ENCODE peak calls at places on chromosomes 3 and 15, in nine cellular contexts. One of them, this sample, is unnamed.

GRCh38 chr3:55765906-55766701 is 279.0 kb upstream of the WNT5A start:
- DNase-seq in body of pancreas: peak; percentile 62
- DNase-seq in right lobe of liver: no peak
- DNase-seq in Caco-2: no peak
- DNase-seq in MCF 10A: no peak
- DNase-seq in fibroblast of mammary gland: no peak
- DNase-seq in GM12865: no peak
- DNase-seq in neural crest cell: no peak
- DNase-seq in uterus: no peak
- DNase-seq in this sample: no peak

GRCh38 chr15:62138124-62138523 is 27.0 kb downstream of the C2CD4B start:
- DNase-seq in GM12865: no peak
- DNase-seq in Caco-2: no peak
- DNase-seq in neural crest cell: no peak
- DNase-seq in right lobe of liver: no peak
- DNase-seq in MCF 10A: peak; percentile 86
- DNase-seq in fibroblast of mammary gland: peak; percentile 89
- DNase-seq in uterus: peak; percentile 32
- DNase-seq in body of pancreas: no peak
- DNase-seq in this sample: no peak

GRCh38 chr15:40702077-40702476 is 7.1 kb downstream of the RAD51 start:
- DNase-seq in neural crest cell: no peak
- DNase-seq in GM12865: peak; percentile 21
- DNase-seq in MCF 10A: no peak
- DNase-seq in fibroblast of mammary gland: peak; percentile 16
- DNase-seq in uterus: no peak
- DNase-seq in Caco-2: no peak
- DNase-seq in body of pancreas: no peak
- DNase-seq in right lobe of liver: no peak
- DNase-seq in this sample: no peak

GRCh38 chr3:178078933-178079332 is 457.3 kb upstream of the KCNMB2 start:
- DNase-seq in body of pancreas: peak; percentile 30
- DNase-seq in fibroblast of mammary gland: peak; percentile 68
- DNase-seq in uterus: no peak
- DNase-seq in MCF 10A: no peak
- DNase-seq in right lobe of liver: no peak
- DNase-seq in neural crest cell: no peak
- DNase-seq in GM12865: no peak
- DNase-seq in Caco-2: no peak
- DNase-seq in this sample: no peak

GRCh38 chr3:127678315-127678599 is 5.5 kb downstream of the ABTB1 start:
- DNase-seq in uterus: no peak
- DNase-seq in MCF 10A: no peak
- DNase-seq in Caco-2: no peak
- DNase-seq in GM12865: no peak
- DNase-seq in neural crest cell: no peak
- DNase-seq in right lobe of liver: no peak
- DNase-seq in fibroblast of mammary gland: no peak
- DNase-seq in body of pancreas: no peak
- DNase-seq in this sample: no peak

GRCh38 chr3:82978368-82978767 is 1216.9 kb upstream of the GBE1 start:
- DNase-seq in uterus: no peak
- DNase-seq in body of pancreas: no peak
- DNase-seq in right lobe of liver: no peak
- DNase-seq in Caco-2: no peak
- DNase-seq in MCF 10A: no peak
- DNase-seq in GM12865: no peak
- DNase-seq in neural crest cell: peak; percentile 1
- DNase-seq in fibroblast of mammary gland: no peak
- DNase-seq in this sample: no peak

GRCh38 chr3:172259191-172259590 is 189.1 kb downstream of the GHSR start:
- DNase-seq in uterus: peak; percentile 37
- DNase-seq in body of pancreas: no peak
- DNase-seq in Caco-2: no peak
- DNase-seq in right lobe of liver: no peak
- DNase-seq in fibroblast of mammary gland: peak; percentile 72
- DNase-seq in MCF 10A: no peak
- DNase-seq in neural crest cell: no peak
- DNase-seq in GM12865: no peak
- DNase-seq in this sample: no peak

GRCh38 chr3:115804200-115804599 is 180.9 kb downstream of the GAP43 start:
- DNase-seq in GM12865: no peak
- DNase-seq in neural crest cell: no peak
- DNase-seq in fibroblast of mammary gland: no peak
- DNase-seq in right lobe of liver: no peak
- DNase-seq in Caco-2: no peak
- DNase-seq in uterus: no peak
- DNase-seq in body of pancreas: no peak
- DNase-seq in MCF 10A: no peak
- DNase-seq in this sample: no peak

GRCh38 chr3:77038928-77039605 is 832 bp upstream of the ROBO2 start:
- DNase-seq in neural crest cell: no peak
- DNase-seq in GM12865: no peak
- DNase-seq in Caco-2: no peak
- DNase-seq in body of pancreas: peak; percentile 3
- DNase-seq in MCF 10A: no peak
- DNase-seq in right lobe of liver: no peak
- DNase-seq in uterus: peak; percentile 16
- DNase-seq in fibroblast of mammary gland: peak; percentile 6
- DNase-seq in this sample: no peak

GRCh38 chr15:90876046-90876445 is 7.7 kb downstream of the FURIN start:
- DNase-seq in GM12865: no peak
- DNase-seq in MCF 10A: no peak
- DNase-seq in Caco-2: no peak
- DNase-seq in neural crest cell: no peak
- DNase-seq in right lobe of liver: no peak
- DNase-seq in uterus: no peak
- DNase-seq in body of pancreas: no peak
- DNase-seq in fibroblast of mammary gland: no peak
- DNase-seq in this sample: no peak

GRCh38 chr15:90873998-90874605 is 5.7 kb downstream of the FURIN start:
- DNase-seq in GM12865: no peak
- DNase-seq in uterus: no peak
- DNase-seq in neural crest cell: no peak
- DNase-seq in body of pancreas: peak; percentile 92
- DNase-seq in right lobe of liver: peak; percentile 89
- DNase-seq in Caco-2: peak; percentile 92
- DNase-seq in MCF 10A: peak; percentile 23
- DNase-seq in fibroblast of mammary gland: no peak
- DNase-seq in this sample: peak; percentile 77

GRCh38 chr15:90876512-90877170 is 7.7 kb upstream of the FES start:
- DNase-seq in fibroblast of mammary gland: no peak
- DNase-seq in body of pancreas: no peak
- DNase-seq in uterus: no peak
- DNase-seq in MCF 10A: no peak
- DNase-seq in GM12865: no peak
- DNase-seq in Caco-2: no peak
- DNase-seq in neural crest cell: no peak
- DNase-seq in right lobe of liver: no peak
- DNase-seq in this sample: no peak

GRCh38 chr15:90877315-90877714 is 7.0 kb upstream of the FES start:
- DNase-seq in right lobe of liver: no peak
- DNase-seq in neural crest cell: no peak
- DNase-seq in MCF 10A: no peak
- DNase-seq in Caco-2: no peak
- DNase-seq in uterus: no peak
- DNase-seq in GM12865: no peak
- DNase-seq in body of pancreas: no peak
- DNase-seq in fibroblast of mammary gland: no peak
- DNase-seq in this sample: no peak

DNA sequence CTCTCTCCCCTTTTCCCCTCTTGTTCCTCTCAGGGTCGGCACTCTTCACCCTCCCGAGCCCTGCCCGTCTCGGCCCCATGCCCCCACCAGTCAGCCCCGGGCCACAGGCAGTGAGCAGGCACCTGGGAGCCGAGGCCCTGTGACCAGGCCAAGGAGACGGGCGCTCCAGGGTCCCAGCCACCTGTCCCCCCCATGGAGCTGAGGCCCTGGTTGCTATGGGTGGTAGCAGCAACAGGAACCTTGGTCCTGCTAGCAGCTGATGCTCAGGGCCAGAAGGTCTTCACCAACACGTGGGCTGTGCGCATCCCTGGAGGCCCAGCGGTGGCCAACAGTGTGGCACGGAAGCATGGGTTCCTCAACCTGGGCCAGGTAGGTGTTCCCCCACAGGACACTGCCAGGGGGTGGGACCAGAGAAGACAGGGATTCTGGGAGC is 7.2 kb downstream of the FURIN start:
- DNase-seq in Caco-2: no peak
- DNase-seq in body of pancreas: no peak
- DNase-seq in fibroblast of mammary gland: no peak
- DNase-seq in right lobe of liver: no peak
- DNase-seq in uterus: no peak
- DNase-seq in GM12865: no peak
- DNase-seq in MCF 10A: no peak
- DNase-seq in neural crest cell: no peak
- DNase-seq in this sample: no peak
- TF ChIP-seq CTCF in Caco-2: no peak
- TF ChIP-seq CTCF in body of pancreas: no peak
- TF ChIP-seq CTCF in fibroblast of mammary gland: no peak
- TF ChIP-seq CTCF in right lobe of liver: no peak
- TF ChIP-seq CTCF in uterus: no peak
- TF ChIP-seq CTCF in GM12865: no peak
- TF ChIP-seq CTCF in MCF 10A: no peak
- TF ChIP-seq CTCF in neural crest cell: no peak
- TF ChIP-seq CTCF in this sample: no peak

GRCh38 chr3:109346099-109346498 is 8.8 kb upstream of the DPPA4 start:
- DNase-seq in right lobe of liver: no peak
- DNase-seq in Caco-2: no peak
- DNase-seq in body of pancreas: no peak
- DNase-seq in neural crest cell: no peak
- DNase-seq in MCF 10A: no peak
- DNase-seq in uterus: no peak
- DNase-seq in fibroblast of mammary gland: no peak
- DNase-seq in GM12865: no peak
- DNase-seq in this sample: no peak
- TF ChIP-seq CTCF in right lobe of liver: no peak
- TF ChIP-seq CTCF in Caco-2: no peak
- TF ChIP-seq CTCF in body of pancreas: no peak
- TF ChIP-seq CTCF in neural crest cell: no peak
- TF ChIP-seq CTCF in MCF 10A: no peak
- TF ChIP-seq CTCF in uterus: no peak
- TF ChIP-seq CTCF in fibroblast of mammary gland: no peak
- TF ChIP-seq CTCF in GM12865: no peak
- TF ChIP-seq CTCF in this sample: no peak

GRCh38 chr15:75761446-75762356 is 49.1 kb upstream of the CSPG4 start:
- DNase-seq in body of pancreas: no peak
- DNase-seq in GM12865: no peak
- DNase-seq in Caco-2: no peak
- DNase-seq in uterus: no peak
- DNase-seq in neural crest cell: no peak
- DNase-seq in right lobe of liver: no peak
- DNase-seq in MCF 10A: no peak
- DNase-seq in fibroblast of mammary gland: no peak
- DNase-seq in this sample: no peak

GRCh38 chr15:75753145-75753544 is 40.5 kb upstream of the CSPG4 start:
- DNase-seq in right lobe of liver: no peak
- DNase-seq in GM12865: no peak
- DNase-seq in neural crest cell: no peak
- DNase-seq in Caco-2: no peak
- DNase-seq in uterus: no peak
- DNase-seq in fibroblast of mammary gland: no peak
- DNase-seq in body of pancreas: no peak
- DNase-seq in MCF 10A: no peak
- DNase-seq in this sample: no peak

GRCh38 chr15:75760689-75761435 is 48.2 kb upstream of the CSPG4 start:
- DNase-seq in MCF 10A: no peak
- DNase-seq in Caco-2: no peak
- DNase-seq in GM12865: no peak
- DNase-seq in neural crest cell: no peak
- DNase-seq in uterus: no peak
- DNase-seq in right lobe of liver: no peak
- DNase-seq in fibroblast of mammary gland: no peak
- DNase-seq in body of pancreas: no peak
- DNase-seq in this sample: no peak

GRCh38 chr15:75763137-75763611 is 50.5 kb upstream of the CSPG4 start:
- DNase-seq in body of pancreas: no peak
- DNase-seq in MCF 10A: no peak
- DNase-seq in fibroblast of mammary gland: no peak
- DNase-seq in right lobe of liver: no peak
- DNase-seq in GM12865: no peak
- DNase-seq in neural crest cell: no peak
- DNase-seq in uterus: no peak
- DNase-seq in Caco-2: no peak
- DNase-seq in this sample: no peak

DNA sequence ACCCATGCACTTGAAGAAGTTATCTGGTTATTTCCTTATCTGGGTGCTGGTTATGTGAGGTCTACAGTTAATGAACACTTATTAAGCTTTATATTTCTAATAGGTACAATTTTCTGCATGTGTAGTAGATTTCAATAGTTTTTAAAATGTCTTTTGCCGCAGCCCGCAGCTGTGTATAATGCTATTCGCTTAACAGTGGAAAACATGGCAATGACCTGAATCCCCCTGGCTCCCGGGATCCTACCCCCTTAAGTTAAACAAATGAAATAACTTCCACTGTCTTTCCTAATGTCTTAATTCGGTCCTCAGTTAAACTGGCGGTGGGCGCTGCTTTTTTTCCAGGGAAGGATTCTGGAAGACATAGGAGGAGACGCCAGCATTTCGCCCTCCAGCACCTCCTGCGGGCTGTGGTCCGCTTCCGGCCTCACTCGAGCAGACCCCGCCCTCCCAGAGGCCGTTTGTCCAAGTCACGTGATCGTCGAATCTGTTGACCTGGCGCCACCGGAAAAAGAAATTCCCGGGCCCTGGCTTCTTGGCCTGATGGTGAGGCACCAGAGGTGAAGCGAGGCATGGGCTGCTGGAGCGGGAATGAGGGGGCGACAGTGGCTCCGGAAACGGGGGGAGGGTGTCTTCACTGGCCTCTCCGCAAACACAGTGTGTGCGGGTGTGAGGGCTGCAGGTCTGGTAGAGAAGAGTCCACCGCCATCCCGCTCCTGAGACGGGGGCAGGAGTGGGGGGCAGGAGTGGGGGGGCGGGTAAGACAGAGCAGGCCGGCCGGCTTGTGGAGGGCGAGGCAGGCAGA is 45.6 kb upstream of the CSPG4 start:
- DNase-seq in Caco-2: peak; percentile 93
- DNase-seq in right lobe of liver: peak; percentile 89
- DNase-seq in body of pancreas: peak; percentile 95
- DNase-seq in fibroblast of mammary gland: peak; percentile 78
- DNase-seq in neural crest cell: peak; percentile 76
- DNase-seq in uterus: peak; percentile 90
- DNase-seq in MCF 10A: peak; percentile 88
- DNase-seq in GM12865: peak; percentile 88
- DNase-seq in this sample: peak; percentile 70
- TF ChIP-seq CTCF in Caco-2: peak; percentile 32
- TF ChIP-seq CTCF in right lobe of liver: peak; percentile 39
- TF ChIP-seq CTCF in body of pancreas: peak; percentile 32
- TF ChIP-seq CTCF in fibroblast of mammary gland: peak; percentile 23
- TF ChIP-seq CTCF in neural crest cell: peak; percentile 35
- TF ChIP-seq CTCF in uterus: peak; percentile 37
- TF ChIP-seq CTCF in MCF 10A: no peak
- TF ChIP-seq CTCF in GM12865: no peak
- TF ChIP-seq CTCF in this sample: peak; percentile 45

DNA sequence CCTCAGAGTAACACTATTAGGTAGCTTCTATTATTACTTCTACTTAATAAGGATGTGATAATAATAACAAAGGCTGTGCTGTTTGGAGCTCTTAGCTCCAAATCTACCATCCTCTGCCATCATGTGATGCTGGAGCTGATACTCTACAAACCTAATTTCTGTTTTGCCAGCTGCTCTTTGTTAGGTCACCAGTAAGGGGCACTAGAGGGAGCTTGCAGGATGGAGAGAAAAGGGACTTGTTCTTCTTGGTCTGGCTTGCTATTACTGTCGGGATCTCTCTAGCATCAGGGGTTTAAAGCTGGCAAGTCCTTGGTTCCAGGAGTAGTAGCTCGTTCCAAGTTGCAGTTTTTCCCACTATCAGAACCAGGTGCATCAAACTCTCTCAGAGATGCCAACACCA is 194.9 kb upstream of the KBTBD8 start:
- DNase-seq in Caco-2: no peak
- DNase-seq in GM12865: no peak
- DNase-seq in fibroblast of mammary gland: no peak
- DNase-seq in neural crest cell: no peak
- DNase-seq in uterus: no peak
- DNase-seq in body of pancreas: no peak
- DNase-seq in right lobe of liver: no peak
- DNase-seq in MCF 10A: no peak
- DNase-seq in this sample: no peak
- TF ChIP-seq CTCF in Caco-2: no peak
- TF ChIP-seq CTCF in GM12865: peak; percentile 5
- TF ChIP-seq CTCF in fibroblast of mammary gland: peak; percentile 20
- TF ChIP-seq CTCF in neural crest cell: peak; percentile 54
- TF ChIP-seq CTCF in uterus: no peak
- TF ChIP-seq CTCF in body of pancreas: no peak
- TF ChIP-seq CTCF in right lobe of liver: peak; percentile 24
- TF ChIP-seq CTCF in MCF 10A: no peak
- TF ChIP-seq CTCF in this sample: peak; percentile 41